ENCODE peak calls at places on chromosomes 11 and 22, in ten cellular contexts. Q is Karpas-422; Z is PC-3; R is neuronal stem cell; P is CD8-positive, alpha-beta T cell; M is K562; B is effector memory CD4-positive, alpha-beta T cell; L is right atrium auricular region; J is adrenal gland; G is CD4-positive, alpha-beta memory T cell. C is an unnamed sample.
A peak's percentile ranks its signal among the peaks of the same experiment; 100 is the strongest.

GRCh38 chr11:101129203-101129943 is at the start of gene PGR:
- DNase-seq in Q (no peak), Z (no peak), R (peak; percentile 17), P (no peak), M (peak; percentile 35), B (no peak), L (peak; percentile 62), J (peak; percentile 33), G (no peak), C (no peak)

GRCh38 chr11:35852056-35852455 is 91.8 kb upstream of the LDLRAD3 start:
- DNase-seq in Q (no peak), Z (no peak), R (no peak), P (no peak), M (no peak), B (no peak), L (no peak), J (no peak), G (no peak), C (no peak)

GRCh38 chr11:16607675-16608644 is 130.5 kb upstream of the C11orf58 start:
- DNase-seq in Q (no peak), Z (no peak), R (peak; percentile 88), P (no peak), M (peak; percentile 53), B (no peak), L (peak; percentile 87), J (peak; percentile 66), G (no peak), C (no peak)

GRCh38 chr11:91664521-91664920 is 560.1 kb upstream of the FAT3 start:
- DNase-seq in Q (no peak), Z (peak; percentile 31), R (no peak), P (no peak), M (no peak), B (no peak), L (no peak), J (no peak), G (no peak), C (no peak)

GRCh38 chr11:69052343-69053168 is 3.8 kb downstream of the TPCN2 start:
- DNase-seq in Q (peak; percentile 93), Z (no peak), R (no peak), P (no peak), M (no peak), B (no peak), L (no peak), J (no peak), G (no peak), C (no peak)

GRCh38 chr22:25566812-25567211 is 2.3 kb downstream of the GRK3 start:
- DNase-seq in Q (no peak), Z (no peak), R (no peak), P (no peak), M (no peak), B (no peak), L (no peak), J (no peak), G (no peak), C (no peak)

GRCh38 chr22:45009881-45010531 is at the start of gene PHF21B:
- DNase-seq in Q (peak; percentile 91), Z (no peak), R (peak; percentile 86), P (no peak), M (peak; percentile 75), B (no peak), L (no peak), J (peak; percentile 71), G (no peak), C (no peak)

GRCh38 chr11:103731681-103732080 is 304.8 kb upstream of the DDI1 start:
- DNase-seq in Q (no peak), Z (no peak), R (no peak), P (no peak), M (no peak), B (no peak), L (no peak), J (no peak), G (no peak), C (no peak)

GRCh38 chr11:61912530-61912898 is 4.9 kb downstream of the RAB3IL1 start:
- DNase-seq in Q (no peak), Z (no peak), R (no peak), P (no peak), M (no peak), B (no peak), L (no peak), J (no peak), G (no peak), C (no peak)

GRCh38 chr11:130585545-130585944 is 137.1 kb downstream of the ADAMTS15 start:
- DNase-seq in Q (no peak), Z (peak; percentile 75), R (no peak), P (no peak), M (no peak), B (no peak), L (no peak), J (no peak), G (no peak), C (no peak)

GRCh38 chr11:96199563-96200025 is 143.4 kb downstream of the MAML2 start:
- DNase-seq in Q (no peak), Z (peak; percentile 95), R (no peak), P (no peak), M (no peak), B (peak; percentile 24), L (no peak), J (no peak), G (peak; percentile 71), C (peak; percentile 41)

GRCh38 chr22:49295851-49296560 is 531.7 kb downstream of the BRD1 start:
- DNase-seq in Q (no peak), Z (no peak), R (no peak), P (peak; percentile 38), M (no peak), B (no peak), L (peak; percentile 40), J (peak; percentile 12), G (no peak), C (no peak)

GRCh38 chr11:773425-773824 is 3.9 kb downstream of the GATD1 start:
- DNase-seq in Q (no peak), Z (no peak), R (no peak), P (no peak), M (no peak), B (no peak), L (no peak), J (no peak), G (no peak), C (no peak)

GRCh38 chr11:770642-771616 is 6.4 kb downstream of the GATD1 start:
- DNase-seq in Q (no peak), Z (no peak), R (no peak), P (no peak), M (no peak), B (no peak), L (no peak), J (no peak), G (no peak), C (no peak)

GRCh38 chr11:772429-773390 is 4.6 kb downstream of the GATD1 start:
- DNase-seq in Q (no peak), Z (no peak), R (no peak), P (no peak), M (no peak), B (no peak), L (no peak), J (peak; percentile 62), G (no peak), C (no peak)

GRCh38 chr11:769887-770641 is 7.2 kb downstream of the GATD1 start:
- DNase-seq in Q (no peak), Z (no peak), R (no peak), P (no peak), M (no peak), B (no peak), L (no peak), J (no peak), G (no peak), C (no peak)

DNA sequence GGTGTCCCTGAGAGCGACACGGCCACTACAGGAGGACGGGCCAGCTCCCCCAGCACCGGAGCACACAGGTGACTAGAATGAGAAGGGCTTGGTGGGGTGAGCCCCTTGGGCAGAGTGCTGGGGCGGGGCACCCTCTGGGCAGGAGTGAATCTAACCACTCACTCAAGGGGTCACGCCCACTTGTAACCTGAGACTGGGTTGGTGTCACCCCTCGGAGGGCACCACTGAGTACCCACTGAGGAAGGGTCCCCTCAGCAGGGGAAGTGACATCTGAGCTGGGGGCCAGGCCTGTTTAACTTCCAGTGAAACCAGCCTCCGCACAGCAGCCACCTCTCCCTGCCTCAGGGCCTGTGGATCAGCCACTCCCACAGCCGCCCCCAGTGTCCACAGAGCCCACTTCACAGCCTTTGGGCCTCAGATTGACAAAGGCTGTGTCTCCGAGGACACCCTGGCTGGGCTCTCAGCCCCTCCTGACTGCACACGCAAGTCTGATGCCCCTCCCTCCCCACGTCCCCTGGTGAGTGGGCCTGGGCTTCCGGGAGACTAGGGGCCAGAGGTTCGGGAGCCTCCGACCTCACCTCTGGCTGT is 5.6 kb downstream of the GATD1 start:
- DNase-seq in Q (no peak), Z (no peak), R (no peak), P (no peak), M (no peak), B (no peak), L (no peak), J (no peak), G (no peak), C (no peak)
- H3K27ac ChIP-seq in Q (no peak overlapping the region), Z (no peak overlapping the region), R (no peak overlapping the region), P (no peak overlapping the region), M (no peak overlapping the region), B (no peak overlapping the region), L (no peak overlapping the region), J (no peak overlapping the region), G (no peak overlapping the region), C (no peak overlapping the region)

DNA sequence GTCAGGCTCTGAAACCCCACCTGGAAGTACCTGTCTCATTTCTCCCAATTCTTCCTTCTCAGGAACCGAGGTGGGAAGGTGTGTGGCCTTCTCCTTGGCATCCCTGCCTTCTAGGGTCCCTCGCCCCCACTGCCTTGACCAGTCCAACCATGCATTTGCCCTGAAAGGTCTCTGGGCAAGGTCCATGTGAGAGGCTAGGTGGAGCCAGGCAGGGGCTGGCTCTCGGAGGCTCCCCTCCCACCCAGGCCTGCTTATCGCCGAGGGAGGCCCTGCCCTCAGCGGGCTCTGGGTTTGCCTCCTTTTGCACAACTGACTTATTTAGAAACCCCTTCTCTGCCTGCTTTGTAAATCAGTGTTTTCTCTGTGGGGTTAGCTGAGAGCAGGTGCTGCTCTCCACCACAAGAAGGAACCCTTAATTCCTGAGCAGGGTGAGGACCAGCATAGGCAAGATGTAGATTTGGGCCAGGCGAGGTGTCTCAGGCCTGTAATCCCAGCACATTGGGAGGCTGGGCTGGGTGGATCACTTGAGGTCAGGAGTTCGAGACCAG is 47.7 kb downstream of the CD82 start:
- DNase-seq in Q (peak; percentile 73), Z (no peak), R (no peak), P (no peak), M (no peak), B (no peak), L (no peak), J (no peak), G (no peak), C (no peak)
- H3K4me1 ChIP-seq in Q (peaks cover 87% of the 10 kb centered on the region), Z (no peaks in the 10 kb centered on the region), R (peaks cover 5% of the 10 kb centered on the region), P (peaks cover 68% of the 10 kb centered on the region), M (peaks cover 19% of the 10 kb centered on the region), B (peaks cover 62% of the 10 kb centered on the region), L (peaks cover 59% of the 10 kb centered on the region), J (no peaks in the 10 kb centered on the region), G (peaks cover 90% of the 10 kb centered on the region), C (peaks cover 56% of the 10 kb centered on the region)

GRCh38 chr11:64843971-64844329 is 503 bp downstream of the CDC42BPG start:
- DNase-seq in Q (no peak), Z (peak; percentile 41), R (no peak), P (no peak), M (no peak), B (no peak), L (no peak), J (no peak), G (no peak), C (no peak)
- H3K27ac ChIP-seq in Q (no peak overlapping the region), Z (peak overlapping the region; percentile 90), R (no peak overlapping the region), P (no peak overlapping the region), M (peak overlapping the region; percentile 86), B (no peak overlapping the region), L (no peak overlapping the region), J (no peak overlapping the region), G (peak overlapping the region; percentile 35), C (no peak overlapping the region)

GRCh38 chr22:40179535-40179934 is 1.8 kb downstream of the TNRC6B start:
- DNase-seq in Q (no peak), Z (no peak), R (no peak), P (no peak), M (no peak), B (no peak), L (no peak), J (no peak), G (no peak), C (no peak)
- H3K4me1 ChIP-seq in Q (peaks cover 49% of the 10 kb centered on the region), Z (peaks cover 43% of the 10 kb centered on the region), R (peaks cover 16% of the 10 kb centered on the region), P (peaks cover 66% of the 10 kb centered on the region), M (peaks cover 38% of the 10 kb centered on the region), B (peaks cover 29% of the 10 kb centered on the region), L (peaks cover 82% of the 10 kb centered on the region), J (peaks cover 63% of the 10 kb centered on the region), G (peaks cover 80% of the 10 kb centered on the region), C (peaks cover 76% of the 10 kb centered on the region)